ENCODE peak calls at places on chromosomes 3 and 15, in seven cellular contexts. W is A549, G is lower leg skin, M is transverse colon, Y is tibial nerve, T is heart left ventricle, A is esophagus squamous epithelium. C is an unnamed sample.

GRCh38 chr3:191624299-191624698 is 163.3 kb downstream of the PYDC2 start:
- DNase-seq in A (no peak), M (no peak), T (no peak), Y (no peak), W (no peak), G (no peak), C (no peak)

GRCh38 chr3:14796403-14797077 is 22.2 kb upstream of the FGD5 start:
- DNase-seq in G (no peak), A (no peak), T (no peak), M (no peak), Y (no peak), W (no peak), C (no peak)

GRCh38 chr3:99637381-99638111 is 848 bp upstream of the COL8A1 start:
- DNase-seq in A (no peak), Y (no peak), W (no peak), T (no peak), M (no peak), G (no peak), C (no peak)

GRCh38 chr15:69668049-69668705 is 215.6 kb downstream of the RPLP1 start:
- DNase-seq in G (no peak), A (no peak), T (no peak), W (no peak), M (no peak), Y (no peak), C (no peak)

GRCh38 chr3:42796332-42796885 is 7.9 kb downstream of the HIGD1A start:
- DNase-seq in A (no peak), T (no peak), W (no peak), Y (no peak), M (no peak), G (no peak), C (peak)

GRCh38 chr3:177589921-177590336 is 392.6 kb upstream of the TBL1XR1 start:
- DNase-seq in G (no peak), Y (no peak), T (no peak), A (no peak), W (peak), M (no peak), C (no peak)

GRCh38 chr3:115667175-115668065 is 44.1 kb downstream of the GAP43 start:
- DNase-seq in G (no peak), T (no peak), W (no peak), A (no peak), M (no peak), Y (no peak), C (no peak)

GRCh38 chr15:96421211-96421610 is 90.7 kb downstream of the NR2F2 start:
- DNase-seq in A (no peak), G (no peak), T (no peak), Y (no peak), W (no peak), M (no peak), C (no peak)

GRCh38 chr15:51368751-51369450 is 27.4 kb downstream of the GLDN start:
- DNase-seq in G (no peak), A (no peak), W (no peak), T (no peak), M (no peak), Y (no peak), C (no peak)

GRCh38 chr3:43959498-43960447 is 269.0 kb downstream of the ABHD5 start:
- DNase-seq in Y (no peak), T (no peak), A (no peak), M (no peak), W (no peak), G (no peak), C (no peak)

GRCh38 chr3:122714269-122714668 is 33.6 kb downstream of the PARP14 start:
- DNase-seq in M (no peak), G (no peak), Y (no peak), T (no peak), A (no peak), W (no peak), C (no peak)

GRCh38 chr15:78308422-78309021 is 9.1 kb upstream of the SKIC8 start:
- DNase-seq in M (peak), G (peak), W (peak), T (peak), A (no peak), Y (peak), C (peak)

GRCh38 chr3:114846252-114846651 is 300.8 kb downstream of the ZBTB20 start:
- DNase-seq in G (no peak), W (no peak), M (no peak), T (no peak), A (no peak), Y (no peak), C (no peak)

GRCh38 chr3:103067963-103068362 is 633.1 kb downstream of the ZPLD1 start:
- DNase-seq in W (no peak), M (no peak), G (no peak), A (no peak), T (no peak), Y (no peak), C (no peak)

GRCh38 chr15:92614301-92614700 is 41.3 kb downstream of the FAM174B start:
- DNase-seq in G (no peak), T (no peak), Y (no peak), W (no peak), M (no peak), A (no peak), C (no peak)

GRCh38 chr3:186418601-186419238 is 56.7 kb upstream of the DGKG start:
- DNase-seq in W (no peak), M (no peak), Y (no peak), A (no peak), G (no peak), T (no peak), C (no peak)

GRCh38 chr3:52247455-52248164 is 2.1 kb downstream of the PPM1M start:
- DNase-seq in T (no peak), A (no peak), M (no peak), Y (no peak), G (no peak), W (no peak), C (no peak)

GRCh38 chr3:42214565-42215283 is 51.3 kb downstream of the CCK start:
- DNase-seq in A (no peak), G (no peak), T (no peak), W (no peak), M (no peak), Y (no peak), C (no peak)

GRCh38 chr3:115363071-115363470 is 216.0 kb upstream of the ZBTB20 start:
- DNase-seq in T (no peak), Y (no peak), M (no peak), W (no peak), G (no peak), A (no peak), C (no peak)

DNA sequence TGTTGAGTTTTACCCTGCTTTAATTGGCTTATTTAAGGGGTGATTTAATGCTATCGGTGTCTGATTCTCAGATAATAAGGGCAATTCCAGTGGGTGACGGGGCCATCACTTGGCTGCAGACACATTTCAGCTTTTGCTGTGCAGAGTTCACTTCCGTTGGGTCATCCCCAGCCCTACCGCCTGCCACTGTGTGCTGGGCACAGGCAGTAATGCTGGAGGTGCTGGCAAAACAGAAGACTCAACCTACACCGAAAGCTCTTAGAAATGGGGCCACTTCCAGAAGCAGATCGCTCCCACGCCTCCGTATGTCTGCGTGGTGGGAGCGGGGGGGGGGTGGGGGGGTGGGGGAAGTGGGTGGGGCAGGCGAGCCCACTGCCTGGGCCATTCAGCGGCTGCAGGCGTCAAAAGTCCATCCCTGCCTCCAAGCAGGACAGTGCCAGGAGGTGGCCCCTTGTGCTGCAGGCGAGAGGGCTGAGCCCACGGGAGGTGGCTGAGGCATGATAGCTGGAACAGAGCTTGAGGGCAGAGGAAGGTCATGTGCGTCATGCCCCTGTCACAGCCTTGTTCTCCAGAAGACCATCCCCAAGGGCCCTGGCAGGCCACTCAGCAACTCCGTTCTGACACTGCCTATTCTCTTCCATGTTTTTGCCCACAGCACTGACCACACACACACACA is 128.3 kb downstream of the ATP10A start:
- DNase-seq in W (no peak), Y (no peak), G (no peak), M (no peak), T (no peak), A (no peak), C (no peak)
- TF ChIP-seq POLR2A in W (no peak), Y (no peak), G (no peak), M (no peak), T (no peak), A (no peak), C (no peak)

DNA sequence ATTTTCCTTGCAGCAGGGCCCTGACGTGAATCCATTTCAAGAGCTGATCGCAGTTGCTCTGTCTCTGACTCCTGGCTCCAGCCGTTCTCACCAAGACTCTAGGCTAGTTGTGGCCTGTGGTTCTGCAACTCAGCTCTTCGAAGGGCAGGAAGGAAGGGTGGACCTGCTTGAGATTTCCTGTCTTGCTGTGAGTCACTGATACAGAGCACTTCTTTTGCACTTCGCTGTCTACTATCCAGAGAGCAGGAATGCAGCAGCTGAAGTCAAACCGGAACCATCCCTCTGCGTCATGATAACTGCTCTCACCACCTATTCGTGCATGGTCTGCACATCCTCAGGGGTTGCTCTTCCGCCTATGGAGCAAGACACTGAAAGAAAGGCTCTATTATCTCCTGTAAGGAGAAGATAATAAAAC is 59.7 kb downstream of the RAP2B start:
- DNase-seq in T (peak), A (peak), G (peak), W (no peak), M (peak), Y (peak), C (peak)
- TF ChIP-seq POLR2A in T (no peak), A (peak), G (no peak), W (no peak), M (peak), Y (peak), C (no peak)

DNA sequence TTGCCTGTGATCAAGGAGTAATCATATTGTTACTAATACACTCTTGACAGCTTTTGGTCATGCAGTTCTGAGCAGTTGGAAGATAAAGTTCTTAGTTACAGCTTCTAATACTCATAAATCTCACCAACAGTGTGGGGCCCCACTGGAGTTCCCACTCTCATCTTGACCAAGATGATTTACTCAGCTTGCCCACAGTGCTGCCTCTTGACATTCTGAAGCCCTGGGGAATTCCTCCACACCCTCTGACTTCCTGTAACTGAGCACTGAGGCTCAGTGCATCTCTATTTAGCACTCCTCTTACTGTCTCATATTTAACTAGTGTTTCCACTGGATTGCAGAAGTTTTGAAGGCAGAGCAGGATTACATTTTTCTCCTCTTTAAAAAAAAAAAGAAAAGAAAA is 1.9 kb upstream of the ARL6IP5 start:
- DNase-seq in Y (no peak), M (peak), W (no peak), A (no peak), T (peak), G (no peak), C (peak)
- TF ChIP-seq POLR2A in Y (no peak), M (no peak), W (no peak), A (no peak), T (no peak), G (no peak), C (no peak)

DNA sequence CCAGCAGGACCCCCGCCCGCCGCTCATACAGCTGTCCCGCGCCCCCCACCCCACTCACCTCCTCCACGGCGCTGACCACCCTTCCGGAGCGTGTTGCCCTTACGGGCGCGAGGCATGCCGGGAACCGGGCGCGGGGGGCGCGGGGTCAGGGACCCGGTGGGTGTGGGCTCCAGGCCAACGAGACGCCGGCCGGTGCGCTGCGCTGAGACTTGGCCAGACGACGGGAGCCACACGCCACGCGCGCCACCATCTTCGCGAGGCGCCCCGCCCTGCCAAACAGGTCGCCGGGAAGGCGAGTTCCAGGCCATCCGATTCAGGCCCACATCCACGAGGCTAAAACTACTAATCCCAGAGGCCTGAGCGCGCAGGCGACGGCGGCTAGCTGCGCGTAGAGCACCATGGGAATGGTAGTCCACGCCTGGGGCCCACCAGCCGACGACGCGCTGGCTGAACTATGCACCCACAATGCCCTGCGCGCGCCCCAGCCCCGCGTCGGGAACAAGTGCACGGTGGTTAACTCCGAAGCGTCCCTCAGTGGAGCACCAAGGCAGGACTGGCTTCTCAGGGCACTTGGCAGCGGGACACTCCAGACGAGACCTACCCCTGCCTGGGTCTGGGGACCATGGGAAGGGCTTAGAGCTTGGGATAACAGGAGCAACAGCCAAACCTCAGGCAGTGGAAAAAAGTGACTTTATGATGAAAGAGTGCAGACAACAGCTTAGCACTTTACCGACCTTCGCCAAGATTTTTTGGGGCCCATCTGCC is at the start of gene IFRD2:
- DNase-seq in W (peak), T (peak), M (peak), G (peak), Y (peak), A (peak), C (peak)
- TF ChIP-seq POLR2A in W (peak), T (peak), M (peak), G (no peak), Y (peak), A (peak), C (peak)

C was measured in erythroblast.